ENCODE peak calls at places on chromosome 21, in eight cellular contexts. A is LHCN-M2; Q is GM23338; X is heart right ventricle; P is stimulated activated CD8-positive, alpha-beta memory T cell treated with anti-CD3 and anti-CD28 coated beads, Interleukin-2, amount 100 ng/mL, for 48 hours; D is brain microvascular endothelial cell; V is hepatocyte; Z is mesothelial cell of epicardium. C is an unnamed sample.

GRCh38 chr21:32595431-32595830 is 10.1 kb upstream of the TCP10L start:
- DNase-seq in A (no peak), Q (no peak), X (no peak), P (no peak), D (no peak), V (no peak), Z (no peak), C (no peak)

GRCh38 chr21:38042246-38042645 is 126.0 kb upstream of the KCNJ6 start:
- DNase-seq in A (no peak), Q (no peak), X (no peak), P (no peak), D (no peak), V (peak), Z (no peak), C (no peak)

GRCh38 chr21:42013338-42013737 is 3.2 kb upstream of the ZBTB21 start:
- DNase-seq in A (no peak), Q (no peak), X (no peak), P (no peak), D (no peak), V (no peak), Z (no peak), C (no peak)

GRCh38 chr21:16708431-16708830 is 804.4 kb upstream of the CXADR start:
- DNase-seq in A (peak), Q (no peak), X (no peak), P (no peak), D (peak), V (no peak), Z (no peak), C (no peak)

GRCh38 chr21:46459356-46460112 is 843 bp downstream of the DIP2A start:
- DNase-seq in A (peak), Q (peak), X (peak), P (no peak), D (peak), V (peak), Z (no peak), C (peak)

GRCh38 chr21:30710499-30710898 is 8.1 kb downstream of the KRTAP21-3 start:
- DNase-seq in A (no peak), Q (no peak), X (no peak), P (no peak), D (no peak), V (no peak), Z (no peak), C (no peak)

GRCh38 chr21:34801519-34802132 is 132.8 kb downstream of the CLIC6 start:
- DNase-seq in A (no peak), Q (peak), X (no peak), P (no peak), D (no peak), V (peak), Z (no peak), C (peak)

GRCh38 chr21:44965251-44966022 is 25.6 kb downstream of the SLX9 start:
- DNase-seq in A (peak), Q (no peak), X (peak), P (no peak), D (peak), V (no peak), Z (no peak), C (no peak)

GRCh38 chr21:37207441-37208009 is 59.6 kb downstream of the VPS26C start:
- DNase-seq in A (peak), Q (no peak), X (no peak), P (no peak), D (no peak), V (no peak), Z (no peak), C (peak)

GRCh38 chr21:45293726-45294401 is 6.2 kb upstream of the POFUT2 start:
- DNase-seq in A (no peak), Q (no peak), X (no peak), P (no peak), D (no peak), V (peak), Z (peak), C (no peak)

GRCh38 chr21:44497641-44498243 is 42.3 kb downstream of the KRTAP10-1 start:
- DNase-seq in A (no peak), Q (no peak), X (no peak), P (no peak), D (no peak), V (peak), Z (no peak), C (peak)

GRCh38 chr21:33989440-33989839 is 73.8 kb upstream of the ATP5PO start:
- DNase-seq in A (no peak), Q (no peak), X (no peak), P (no peak), D (no peak), V (no peak), Z (no peak), C (no peak)

GRCh38 chr21:42557420-42557819 is 43.8 kb downstream of the SLC37A1 start:
- DNase-seq in A (no peak), Q (no peak), X (no peak), P (no peak), D (no peak), V (no peak), Z (no peak), C (no peak)

GRCh38 chr21:37183749-37184148 is 83.4 kb downstream of the VPS26C start:
- DNase-seq in A (no peak), Q (no peak), X (no peak), P (no peak), D (no peak), V (no peak), Z (no peak), C (no peak)

GRCh38 chr21:44920694-44921604 is at the start of gene ITGB2:
- DNase-seq in A (no peak), Q (peak), X (peak), P (peak), D (no peak), V (no peak), Z (no peak), C (peak)

GRCh38 chr21:44984792-44985440 is 45.1 kb downstream of the SLX9 start:
- DNase-seq in A (no peak), Q (peak), X (peak), P (no peak), D (no peak), V (no peak), Z (no peak), C (peak)

GRCh38 chr21:42818328-42818749 is 61.0 kb downstream of the WDR4 start:
- DNase-seq in A (peak), Q (peak), X (peak), P (peak), D (peak), V (peak), Z (peak), C (peak)